ENCODE peak calls at places on chromosomes 5 and 9, in five cellular contexts. L is IMR-90, Y is mesenchymal stem cell, B is mammary epithelial cell, J is HCT116. O is an unnamed sample.

GRCh38 chr9:35340046-35340445 is 149.9 kb upstream of the RUSC2 start:
- DNase-seq in L (peak), Y (no peak), B (no peak), J (no peak), O (no peak)

GRCh38 chr9:121564861-121565260 is 65.2 kb upstream of the GGTA1 start:
- DNase-seq in L (no peak), Y (no peak), B (peak), J (no peak), O (no peak)

GRCh38 chr5:157253547-157253946 is 12.4 kb upstream of the CYFIP2 start:
- DNase-seq in L (peak), Y (peak), B (peak), J (peak), O (peak)

GRCh38 chr5:117803533-117803932 is 1184.8 kb downstream of the DTWD2 start:
- DNase-seq in L (peak), Y (peak), B (no peak), J (no peak), O (no peak)

GRCh38 chr9:125361837-125362531 is 100.4 kb downstream of the GAPVD1 start:
- DNase-seq in L (peak), Y (peak), B (no peak), J (peak), O (no peak)

GRCh38 chr5:96321371-96321770 is 111.7 kb downstream of the PCSK1 start:
- DNase-seq in L (peak), Y (no peak), B (peak), J (no peak), O (no peak)

GRCh38 chr5:179407191-179408175 is 62.2 kb upstream of the ADAMTS2 start:
- DNase-seq in L (no peak), Y (peak), B (no peak), J (no peak), O (peak)

GRCh38 chr9:19208653-19209052 is 21.8 kb upstream of the DENND4C start:
- DNase-seq in L (no peak), Y (no peak), B (peak), J (no peak), O (no peak)

GRCh38 chr9:22308177-22308576 is 138.4 kb upstream of the DMRTA1 start:
- DNase-seq in L (no peak), Y (no peak), B (no peak), J (no peak), O (no peak)

GRCh38 chr5:117255211-117256032 is 680.8 kb upstream of the SEMA6A start:
- DNase-seq in L (no peak), Y (no peak), B (no peak), J (no peak), O (no peak)

GRCh38 chr9:101738566-101739183 is at the start of gene GRIN3A:
- DNase-seq in L (no peak), Y (no peak), B (no peak), J (no peak), O (peak)

GRCh38 chr9:38038307-38039089 is 30.5 kb downstream of the SHB start:
- DNase-seq in L (no peak), Y (peak), B (no peak), J (no peak), O (no peak)

GRCh38 chr9:28762167-28762566 is 1188.9 kb upstream of the C9orf72 start:
- DNase-seq in L (no peak), Y (no peak), B (no peak), J (no peak), O (no peak)

GRCh38 chr9:136644593-136645342 is 17.9 kb upstream of the EGFL7 start:
- DNase-seq in L (peak), Y (peak), B (no peak), J (peak), O (peak)

GRCh38 chr9:78210841-78211301 is 25.0 kb upstream of the CEP78 start:
- DNase-seq in L (no peak), Y (no peak), B (no peak), J (no peak), O (no peak)

DNA sequence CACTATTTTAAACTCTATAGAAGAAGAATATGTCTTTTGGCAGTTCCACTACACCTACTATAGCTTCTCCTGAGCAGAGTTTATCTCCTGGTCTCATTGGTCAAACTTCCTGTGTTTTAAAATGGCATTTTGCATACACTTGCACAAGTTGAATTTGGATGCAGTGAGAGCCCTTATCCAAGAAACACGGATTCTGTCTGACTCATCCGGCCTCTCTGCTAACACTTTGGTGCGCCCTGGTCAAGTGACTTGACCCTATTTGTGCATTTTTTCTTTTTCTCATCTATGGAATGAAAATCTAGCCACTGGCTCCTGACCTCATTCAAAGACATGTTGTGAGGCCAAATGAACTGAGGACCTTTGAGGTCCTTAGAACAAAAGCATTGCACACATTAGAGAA is 20.0 kb downstream of the PIP5K1B start:
- DNase-seq in L (no peak), Y (no peak), B (no peak), J (no peak), O (no peak)
- H3K4me3 ChIP-seq in L (no peak), Y (no peak), B (no peak), J (no peak), O (no peak)

DNA sequence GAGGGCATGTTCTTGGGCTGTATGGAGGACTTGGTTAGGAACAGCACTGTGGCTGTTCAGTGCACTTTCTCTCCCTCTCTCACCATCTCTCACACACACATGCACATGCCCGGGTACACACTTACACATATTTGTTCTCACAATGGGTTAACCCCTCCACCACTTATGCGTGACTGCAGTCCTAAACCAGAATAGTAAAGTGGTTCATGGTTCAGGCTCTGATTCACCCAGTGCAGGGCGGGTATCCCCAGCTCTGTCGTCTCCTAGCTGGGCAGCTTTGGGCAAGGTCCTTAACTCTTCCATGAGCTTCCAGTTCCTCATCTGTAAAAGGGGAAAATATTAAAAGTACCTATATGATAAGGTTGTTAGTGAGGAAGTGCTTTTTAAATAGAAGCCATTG is 45.3 kb upstream of the GALNT10 start:
- DNase-seq in L (no peak), Y (no peak), B (no peak), J (no peak), O (no peak)
- H3K9ac ChIP-seq in L (no peak), Y (no peak), B (no peak), J (no peak), O (no peak)

GRCh38 chr9:68949271-68950000 is 64.5 kb downstream of the PRKACG start:
- DNase-seq in L (no peak), Y (no peak), B (peak), J (no peak), O (no peak)

GRCh38 chr9:68947842-68948569 is 65.9 kb downstream of the PRKACG start:
- DNase-seq in L (no peak), Y (no peak), B (no peak), J (no peak), O (no peak)

GRCh38 chr9:68951879-68952659 is 61.8 kb downstream of the PRKACG start:
- DNase-seq in L (no peak), Y (no peak), B (no peak), J (no peak), O (no peak)

GRCh38 chr9:68950689-68951088 is 63.2 kb downstream of the PRKACG start:
- DNase-seq in L (no peak), Y (no peak), B (no peak), J (no peak), O (no peak)

DNA sequence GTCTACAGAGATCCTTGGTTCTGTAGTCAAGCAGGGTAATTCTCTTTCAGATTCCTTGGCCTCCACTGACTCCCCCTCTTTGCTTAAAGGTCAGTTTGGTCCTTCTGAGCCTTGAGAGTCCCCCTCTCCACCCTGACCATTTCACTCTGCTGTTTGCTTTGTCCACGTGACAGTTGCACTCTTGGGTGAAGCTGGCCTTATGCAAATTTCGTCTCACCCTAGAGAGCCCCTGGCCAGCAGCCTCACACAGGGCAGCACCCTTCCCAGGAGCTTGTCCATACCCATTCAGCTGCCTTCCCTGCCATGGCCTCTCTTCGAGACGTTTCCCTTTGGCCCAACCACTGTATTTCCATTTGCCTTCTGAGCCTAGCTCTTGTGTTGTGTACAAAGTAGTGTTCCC is 63.7 kb downstream of the PRKACG start:
- DNase-seq in L (no peak), Y (no peak), B (no peak), J (no peak), O (no peak)
- H3K27ac ChIP-seq in L (no peak), Y (no peak), B (no peak), J (no peak), O (no peak)

DNA sequence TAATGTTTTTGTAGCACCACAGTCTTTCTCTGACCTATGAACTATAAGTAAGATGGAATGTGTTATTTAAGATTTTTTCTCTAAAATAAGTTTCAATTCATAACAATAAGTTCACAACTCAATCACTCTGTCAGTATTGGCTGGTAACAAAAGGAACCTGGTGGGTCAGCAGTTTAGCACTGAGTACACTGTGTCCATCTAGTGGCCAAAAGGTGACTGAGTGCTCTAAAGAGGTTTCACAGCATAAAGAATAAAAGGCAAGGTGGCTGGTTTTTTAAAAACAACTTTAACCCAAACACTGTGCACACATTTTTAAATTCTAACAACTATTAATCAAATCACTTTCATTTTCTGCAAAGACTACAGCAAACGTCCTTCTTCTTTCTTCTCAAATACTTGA is 443.3 kb downstream of the PDE4D start:
- DNase-seq in L (no peak), Y (no peak), B (no peak), J (no peak), O (no peak)
- H3K4me3 ChIP-seq in L (no peak), Y (no peak), B (no peak), J (no peak), O (no peak)

DNA sequence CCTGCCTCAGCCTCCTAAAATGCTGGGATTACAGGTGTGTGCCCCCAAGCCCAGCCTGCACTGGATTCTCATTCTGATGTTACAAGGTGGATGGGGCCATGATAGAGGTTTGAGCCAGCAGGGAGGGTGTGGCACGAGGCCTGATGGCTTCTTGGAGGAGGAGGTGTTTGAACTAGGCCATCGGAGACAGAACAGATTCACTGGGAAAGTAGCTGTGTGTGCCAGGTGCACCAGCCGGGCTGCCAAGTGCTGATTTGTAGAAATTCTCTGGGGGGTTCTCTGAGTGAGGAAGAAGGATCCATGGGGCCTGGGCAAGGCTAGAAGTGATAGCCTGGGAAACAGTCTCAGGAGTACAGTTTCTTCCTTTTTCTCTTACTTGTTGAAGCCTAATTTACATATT is 31.2 kb upstream of the STXBP1 start:
- DNase-seq in L (no peak), Y (no peak), B (no peak), J (no peak), O (no peak)
- H3K9ac ChIP-seq in L (no peak), Y (peak), B (no peak), J (no peak), O (no peak)

GRCh38 chr5:148665431-148665830 is 11.1 kb upstream of the HTR4 start:
- DNase-seq in L (no peak), Y (no peak), B (no peak), J (no peak), O (no peak)
- H3K27ac ChIP-seq in L (no peak), Y (no peak), B (no peak), J (no peak), O (no peak)

DNA sequence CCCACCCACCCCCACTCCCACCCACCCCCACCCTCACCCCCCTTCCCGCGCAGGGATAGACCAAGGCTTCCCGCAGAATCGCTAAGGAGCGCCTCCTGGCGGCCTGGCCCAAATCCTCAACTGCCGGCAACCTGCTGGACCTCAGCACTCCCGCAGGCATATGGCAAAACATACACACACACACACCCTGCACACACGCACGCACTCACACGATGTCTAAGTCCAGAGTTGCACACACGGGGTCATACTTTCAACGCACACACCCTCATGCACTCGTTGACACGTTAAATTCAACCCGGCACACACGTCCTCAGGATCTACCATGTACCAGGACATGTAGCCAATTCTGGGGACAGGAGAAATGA is 1.7 kb downstream of the CPLX2 start:
- DNase-seq in L (no peak), Y (no peak), B (no peak), J (no peak), O (no peak)
- H3K4me3 ChIP-seq in L (no peak), Y (no peak), B (no peak), J (no peak), O (no peak)

O was measured in colonic mucosa.